ENCODE peak calls at places on chromosomes 1 and 21, in four cellular contexts. E, B, X and O are unnamed samples.

GRCh38 chr1:165858364-165858823 is 31.0 kb downstream of the UCK2 start:
- DNase-seq in E (no peak), B (no peak), X (no peak), O (no peak)

GRCh38 chr1:245378352-245379144 is 223.8 kb downstream of the KIF26B start:
- DNase-seq in E (no peak), B (peak), X (no peak), O (no peak)

GRCh38 chr1:245546875-245547274 is 392.1 kb downstream of the KIF26B start:
- DNase-seq in E (no peak), B (no peak), X (no peak), O (no peak)

GRCh38 chr21:45420623-45421041 is 15.7 kb downstream of the COL18A1 start:
- DNase-seq in E (no peak), B (no peak), X (peak), O (no peak)

GRCh38 chr1:201226178-201226514 is 35.5 kb downstream of the IGFN1 start:
- DNase-seq in E (no peak), B (no peak), X (no peak), O (no peak)

GRCh38 chr1:51960262-51960661 is 30.2 kb downstream of the RAB3B start:
- DNase-seq in E (no peak), B (no peak), X (no peak), O (no peak)

GRCh38 chr21:28324690-28325089 is 668.0 kb downstream of the LTN1 start:
- DNase-seq in E (no peak), B (no peak), X (no peak), O (no peak)

GRCh38 chr1:205286335-205286950 is 35.1 kb downstream of the NUAK2 start:
- DNase-seq in E (no peak), B (peak), X (no peak), O (no peak)

GRCh38 chr1:25890249-25891034 is 14.9 kb upstream of the PAQR7 start:
- DNase-seq in E (no peak), B (peak), X (no peak), O (no peak)

GRCh38 chr1:2074316-2074855 is 24.2 kb downstream of the PRKCZ start:
- DNase-seq in E (no peak), B (no peak), X (peak), O (no peak)

GRCh38 chr1:12095822-12096263 is 32.7 kb downstream of the TNFRSF8 start:
- DNase-seq in E (no peak), B (peak), X (peak), O (no peak)

GRCh38 chr1:242534753-242535152 is 10.3 kb upstream of the PLD5 start:
- DNase-seq in E (no peak), B (peak), X (no peak), O (no peak)

GRCh38 chr1:226535626-226536025 is 12.9 kb upstream of the STUM start:
- DNase-seq in E (no peak), B (no peak), X (no peak), O (no peak)

GRCh38 chr1:21781971-21782867 is 730 bp downstream of the USP48 start:
- DNase-seq in E (no peak), B (peak), X (peak), O (peak)

GRCh38 chr1:14968251-14968812 is 185.2 kb upstream of the TMEM51 start:
- DNase-seq in E (peak), B (peak), X (peak), O (no peak)

GRCh38 chr1:218779341-218779831 is 394.3 kb upstream of the LYPLAL1 start:
- DNase-seq in E (no peak), B (peak), X (no peak), O (no peak)

GRCh38 chr21:43313221-43313938 is 113.6 kb downstream of the SIK1 start:
- DNase-seq in E (peak), B (no peak), X (no peak), O (peak)

GRCh38 chr21:40516336-40516735 is 330.6 kb downstream of the DSCAM start:
- DNase-seq in E (peak), B (no peak), X (peak), O (no peak)

GRCh38 chr1:181159451-181160151 is 71.1 kb downstream of the IER5 start:
- DNase-seq in E (no peak), B (peak), X (no peak), O (peak)

GRCh38 chr21:45882641-45883040 is 98.9 kb upstream of the COL6A1 start:
- DNase-seq in E (no peak), B (no peak), X (no peak), O (no peak)

GRCh38 chr1:161227196-161227871 is 1.5 kb downstream of the TOMM40L start:
- DNase-seq in E (peak), B (peak), X (peak), O (peak)

GRCh38 chr1:25911162-25911561 is 4.9 kb upstream of the STMN1 start:
- DNase-seq in E (no peak), B (no peak), X (no peak), O (no peak)

GRCh38 chr1:117416546-117417117 is 49.4 kb downstream of the MAN1A2 start:
- DNase-seq in E (no peak), B (no peak), X (no peak), O (no peak)

GRCh38 chr1:33314371-33314893 is 6.5 kb downstream of the A3GALT2 start:
- DNase-seq in E (no peak), B (no peak), X (peak), O (no peak)

GRCh38 chr1:183222909-183223308 is 36.8 kb downstream of the LAMC2 start:
- DNase-seq in E (no peak), B (no peak), X (no peak), O (no peak)
- H3K27ac ChIP-seq in E (no peak), B (no peak), X (no peak), O (no peak)

GRCh38 chr1:20521960-20522861 is 14.3 kb upstream of the MUL1 start:
- DNase-seq in E (peak), B (peak), X (peak), O (peak)
- H3K4me3 ChIP-seq in E (no peak), B (no peak), X (no peak), O (no peak)

GRCh38 chr1:54922040-54922761 is 35.2 kb upstream of the DHCR24 start:
- DNase-seq in E (no peak), B (no peak), X (no peak), O (no peak)
- H3K27ac ChIP-seq in E (peak), B (no peak), X (no peak), O (no peak)

GRCh38 chr1:148353461-148354283 is 129.4 kb downstream of the PPIAL4G start:
- DNase-seq in E (no peak), B (peak), X (no peak), O (no peak)

GRCh38 chr1:148354284-148354869 is 128.7 kb downstream of the PPIAL4G start:
- DNase-seq in E (no peak), B (no peak), X (no peak), O (no peak)

GRCh38 chr1:148355976-148356375 is 127.1 kb downstream of the PPIAL4G start:
- DNase-seq in E (no peak), B (no peak), X (no peak), O (no peak)

GRCh38 chr1:148357037-148357436 is 126.1 kb downstream of the PPIAL4G start:
- DNase-seq in E (no peak), B (no peak), X (no peak), O (no peak)

GRCh38 chr1:148354909-148355308 is 128.2 kb downstream of the PPIAL4G start:
- DNase-seq in E (no peak), B (no peak), X (no peak), O (no peak)
- H3K4me3 ChIP-seq in E (no peak), B (no peak), X (no peak), O (no peak)

DNA sequence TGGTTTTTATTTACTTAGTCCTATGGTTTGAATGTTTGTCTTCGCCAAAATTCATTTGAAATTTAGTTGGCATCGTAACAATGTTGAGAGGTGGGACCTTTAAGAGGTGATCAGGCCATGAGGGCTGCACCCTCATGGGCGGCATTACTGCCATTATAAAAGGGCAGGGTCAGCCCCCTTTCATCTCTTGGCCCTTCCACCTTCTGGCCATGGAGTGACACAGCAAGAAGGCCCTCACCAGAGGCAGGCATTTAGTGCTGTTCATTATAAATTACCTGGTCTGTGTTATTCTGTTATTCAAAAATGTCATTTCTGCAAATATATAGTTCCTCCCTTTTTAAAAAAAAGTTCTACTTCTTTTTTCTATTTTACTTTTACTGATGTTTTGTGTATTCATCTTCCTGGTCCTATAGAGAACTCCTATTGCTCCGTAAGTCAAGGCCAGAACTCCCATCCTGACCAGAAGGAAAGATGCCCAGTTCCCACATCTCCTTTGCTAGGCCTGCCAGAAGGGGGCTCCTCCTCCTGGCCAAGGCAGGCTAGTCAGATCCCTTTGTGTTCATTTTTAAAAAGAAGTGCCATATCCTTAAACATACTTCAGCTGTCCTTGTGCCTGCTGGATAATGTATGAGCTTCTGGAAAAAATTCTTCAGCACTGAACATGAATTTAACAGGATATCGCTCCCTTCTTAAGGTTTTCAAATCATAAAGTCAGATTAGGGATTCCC is 10.0 kb upstream of the LBR start:
- DNase-seq in E (no peak), B (no peak), X (no peak), O (no peak)
- H3K27ac ChIP-seq in E (no peak), B (no peak), X (no peak), O (no peak)

GRCh38 chr1:153566414-153567371 is 1.0 kb upstream of the S100A2 start:
- DNase-seq in E (peak), B (peak), X (peak), O (peak)

GRCh38 chr1:153563991-153564390 is 1.7 kb downstream of the S100A2 start:
- DNase-seq in E (no peak), B (no peak), X (no peak), O (no peak)

GRCh38 chr1:153567621-153568366 is 2.1 kb upstream of the S100A2 start:
- DNase-seq in E (no peak), B (peak), X (no peak), O (no peak)

GRCh38 chr1:153563339-153563952 is 2.2 kb downstream of the S100A2 start:
- DNase-seq in E (no peak), B (no peak), X (peak), O (no peak)

DNA sequence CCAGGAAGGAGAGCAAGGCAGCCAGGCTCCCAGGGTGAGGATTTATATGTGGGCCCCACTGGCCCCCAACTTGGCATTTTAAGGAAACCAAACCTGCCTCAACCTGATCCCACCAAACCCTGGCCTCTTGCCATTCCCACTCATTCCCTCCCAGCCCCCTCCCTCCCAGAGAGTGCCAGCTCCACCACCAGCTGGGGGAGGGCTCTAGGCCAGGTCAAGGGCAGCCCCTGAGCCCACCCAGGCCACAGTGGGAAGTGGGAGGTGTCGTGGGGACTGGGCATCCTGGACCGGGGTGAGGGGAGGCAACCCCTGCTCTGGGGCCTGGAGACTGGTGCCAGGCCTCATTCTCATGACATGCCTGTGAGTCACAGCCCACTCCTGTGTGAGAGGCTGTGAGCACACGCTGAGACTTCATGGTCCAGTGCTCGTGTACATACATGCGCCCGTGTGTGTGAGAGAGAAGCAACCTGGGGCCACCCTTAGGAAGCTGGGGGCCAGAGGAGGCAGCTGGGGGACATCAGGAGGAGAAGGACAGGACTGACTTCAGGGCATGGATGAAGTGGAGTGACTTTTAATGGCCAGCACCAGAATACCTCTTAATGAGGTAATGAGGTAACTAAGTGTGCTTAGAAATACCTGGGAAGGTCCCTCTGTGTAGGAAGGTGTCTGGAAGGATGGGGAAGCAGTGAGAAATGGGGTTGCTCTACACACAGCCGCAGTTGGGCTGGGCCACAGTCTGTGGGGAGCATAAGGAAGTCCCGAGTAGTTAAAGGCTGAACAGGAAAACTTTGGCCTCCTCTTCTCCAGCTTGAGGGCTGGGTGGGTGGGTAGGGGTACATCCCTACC is at the start of gene S100A2:
- DNase-seq in E (peak), B (peak), X (peak), O (peak)
- H3K4me3 ChIP-seq in E (no peak), B (peak), X (no peak), O (peak)